ENCODE peak calls at places on chromosomes 16 and 17, in four cellular contexts. F is HTR-8/SVneo; M is stimulated activated CD4-positive, alpha-beta T cell treated with anti-CD3 and anti-CD28 coated beads, Interleukin-4, amount 100 ng/mL, for 1 hour; V is stimulated activated CD8-positive, alpha-beta memory T cell treated with anti-CD3 and anti-CD28 coated beads, Interleukin-15, amount 100 ng/mL, for 24 hours. T is an unnamed sample.

GRCh38 chr17:77233635-77234334 is 93.0 kb downstream of the SEC14L1 start:
- DNase-seq in F (peak), V (no peak), M (no peak), T (no peak)

GRCh38 chr17:73731733-73732132 is 87.5 kb upstream of the SDK2 start:
- DNase-seq in M (no peak), F (no peak), V (no peak), T (no peak)

GRCh38 chr17:47882247-47882646 is 13.8 kb upstream of the SP2 start:
- DNase-seq in M (no peak), F (peak), V (no peak), T (no peak)

GRCh38 chr17:79082311-79083190 is 7.9 kb downstream of the ENGASE start:
- DNase-seq in M (peak), V (peak), F (peak), T (peak)

GRCh38 chr17:42879596-42879985 is 21.0 kb upstream of the G6PC1 start:
- DNase-seq in V (no peak), M (no peak), F (no peak), T (no peak)

GRCh38 chr16:85129846-85130706 is 17.8 kb upstream of the CIBAR2 start:
- DNase-seq in V (no peak), M (no peak), F (no peak), T (no peak)

GRCh38 chr16:8673611-8674412 is 605 bp upstream of the ABAT start:
- DNase-seq in V (no peak), F (no peak), M (no peak), T (no peak)

GRCh38 chr17:56593073-56593740 is at the start of gene NOG:
- DNase-seq in M (peak), V (no peak), F (peak), T (no peak)

GRCh38 chr17:69450857-69451410 is 36.4 kb downstream of the MAP2K6 start:
- DNase-seq in V (no peak), M (no peak), F (no peak), T (no peak)